ENCODE peak calls at places on chromosomes 11 and 22, in seven cellular contexts. N, G, E, F, L, S and X are unnamed samples.
A peak's percentile ranks its signal among the peaks of the same experiment; 100 is the strongest.

GRCh38 chr11:2376751-2377451 is at the start of gene CD81:
- DNase-seq in N (peak; percentile 25), G (peak; percentile 68), E (no peak), F (no peak), L (peak; percentile 35), S (no peak), X (peak; percentile 62)

GRCh38 chr11:86043765-86044534 is 24.9 kb downstream of the PICALM start:
- DNase-seq in N (no peak), G (no peak), E (no peak), F (no peak), L (no peak), S (no peak), X (no peak)

GRCh38 chr11:64447717-64448598 is 89.0 kb downstream of the RPS6KA4 start:
- DNase-seq in N (no peak), G (no peak), E (no peak), F (no peak), L (no peak), S (peak; percentile 12), X (peak; percentile 36)

GRCh38 chr22:39622881-39623367 is 52.4 kb downstream of the CACNA1I start:
- DNase-seq in N (peak; percentile 37), G (peak; percentile 65), E (peak; percentile 40), F (no peak), L (no peak), S (no peak), X (peak; percentile 60)

GRCh38 chr11:31783264-31783663 is 27.9 kb downstream of the PAX6 start:
- DNase-seq in N (no peak), G (no peak), E (no peak), F (no peak), L (no peak), S (no peak), X (no peak)

GRCh38 chr11:2128102-2128511 is 11.1 kb downstream of the IGF2 start:
- DNase-seq in N (no peak), G (no peak), E (no peak), F (no peak), L (no peak), S (no peak), X (no peak)

GRCh38 chr22:33909075-33909458 is 11.2 kb downstream of the LARGE1 start:
- DNase-seq in N (peak; percentile 48), G (no peak), E (no peak), F (peak; percentile 3), L (no peak), S (no peak), X (peak; percentile 31)

GRCh38 chr22:30202531-30203006 is 44.0 kb downstream of the LIF start:
- DNase-seq in N (peak; percentile 61), G (no peak), E (peak; percentile 66), F (no peak), L (no peak), S (peak; percentile 49), X (peak; percentile 54)

GRCh38 chr11:2096001-2096918 is 42.9 kb downstream of the IGF2 start:
- DNase-seq in N (no peak), G (no peak), E (no peak), F (no peak), L (no peak), S (no peak), X (no peak)

GRCh38 chr11:124113890-124114289 is 1.4 kb upstream of the VWA5A start:
- DNase-seq in N (peak; percentile 45), G (no peak), E (no peak), F (no peak), L (peak; percentile 12), S (no peak), X (no peak)

GRCh38 chr11:79439893-79440450 is 858 bp downstream of the TENM4 start:
- DNase-seq in N (no peak), G (no peak), E (no peak), F (no peak), L (no peak), S (no peak), X (no peak)

GRCh38 chr11:83574516-83574915 is 288.3 kb upstream of the CCDC90B start:
- DNase-seq in N (peak; percentile 68), G (no peak), E (no peak), F (no peak), L (no peak), S (no peak), X (no peak)

GRCh38 chr11:128496249-128496648 is 91.1 kb downstream of the ETS1 start:
- DNase-seq in N (peak; percentile 14), G (no peak), E (no peak), F (no peak), L (no peak), S (no peak), X (no peak)

GRCh38 chr22:40637181-40638150 is 947 bp upstream of the MRTFA start:
- DNase-seq in N (no peak), G (no peak), E (peak; percentile 59), F (no peak), L (no peak), S (no peak), X (peak; percentile 49)

GRCh38 chr11:2122222-2122906 is 16.8 kb downstream of the IGF2 start:
- DNase-seq in N (no peak), G (no peak), E (no peak), F (no peak), L (no peak), S (no peak), X (no peak)